ENCODE peak calls at places on chromosomes 6 and 20, in six cellular contexts. A, S, Q, X, U and H are unnamed samples.

GRCh38 chr6:108999428-108999827 is 95.2 kb downstream of the SESN1 start:
- DNase-seq in A (no peak), S (no peak), Q (no peak), X (no peak), U (no peak), H (no peak)

GRCh38 chr20:11204926-11205768 is 531.3 kb upstream of the JAG1 start:
- DNase-seq in A (peak), S (peak), Q (no peak), X (no peak), U (peak), H (no peak)

GRCh38 chr20:54102543-54102942 is 32.1 kb upstream of the BCAS1 start:
- DNase-seq in A (no peak), S (no peak), Q (no peak), X (no peak), U (no peak), H (no peak)

GRCh38 chr6:127933852-127934840 is 33.3 kb upstream of the THEMIS start:
- DNase-seq in A (no peak), S (no peak), Q (no peak), X (no peak), U (no peak), H (peak)

GRCh38 chr6:90285611-90286381 is 10.8 kb downstream of the BACH2 start:
- DNase-seq in A (peak), S (no peak), Q (no peak), X (peak), U (peak), H (peak)

GRCh38 chr20:31968299-31969126 is 562 bp downstream of the XKR7 start:
- DNase-seq in A (peak), S (no peak), Q (peak), X (peak), U (peak), H (peak)

GRCh38 chr6:25173951-25174474 is 105.2 kb upstream of the CARMIL1 start:
- DNase-seq in A (peak), S (peak), Q (no peak), X (no peak), U (no peak), H (no peak)

GRCh38 chr6:39980839-39981580 is 46.7 kb upstream of the MOCS1 start:
- DNase-seq in A (peak), S (peak), Q (no peak), X (no peak), U (no peak), H (no peak)

GRCh38 chr6:168574699-168575195 is 133.8 kb downstream of the SMOC2 start:
- DNase-seq in A (no peak), S (no peak), Q (no peak), X (no peak), U (peak), H (no peak)

GRCh38 chr20:38706482-38706881 is 17.8 kb upstream of the SLC32A1 start:
- DNase-seq in A (no peak), S (peak), Q (no peak), X (no peak), U (no peak), H (no peak)